ENCODE peak calls at places on chromosome 1, in seven cellular contexts. J is left lung, T is AG10803, M is NAMALWA, G is left ventricle myocardium superior, Q is osteoblast, S is activated T-helper 1 cell treated with Interleukin-2 at 50 U/mL for 16 hours. H is an unnamed sample.

GRCh38 chr1:155139895-155140629 is at the start of gene DPM3:
- DNase-seq in J (peak), T (peak), M (peak), G (peak), Q (peak), S (peak), H (peak)

GRCh38 chr1:3577711-3578432 is 33.4 kb downstream of the MEGF6 start:
- DNase-seq in J (no peak), T (no peak), M (no peak), G (no peak), Q (peak), S (no peak), H (no peak)

GRCh38 chr1:40567819-40568218 is 36.4 kb downstream of the ZNF684 start:
- DNase-seq in J (no peak), T (no peak), M (no peak), G (no peak), Q (no peak), S (no peak), H (no peak)

GRCh38 chr1:248822148-248823032 is 3.3 kb downstream of the SH3BP5L start:
- DNase-seq in J (no peak), T (no peak), M (peak), G (no peak), Q (peak), S (no peak), H (no peak)

GRCh38 chr1:54808443-54809207 is 7.5 kb upstream of the TTC22 start:
- DNase-seq in J (peak), T (no peak), M (no peak), G (no peak), Q (peak), S (no peak), H (no peak)

GRCh38 chr1:115166531-115167091 is 77.3 kb upstream of the TSPAN2 start:
- DNase-seq in J (no peak), T (peak), M (no peak), G (no peak), Q (peak), S (no peak), H (no peak)

GRCh38 chr1:65069186-65069585 is 78.8 kb upstream of the AK4 start:
- DNase-seq in J (no peak), T (no peak), M (peak), G (no peak), Q (no peak), S (peak), H (no peak)

GRCh38 chr1:43981135-43981491 is 2.1 kb downstream of the B4GALT2 start:
- DNase-seq in J (no peak), T (no peak), M (no peak), G (no peak), Q (peak), S (no peak), H (no peak)

GRCh38 chr1:19759740-19760089 is 40.0 kb downstream of the TMCO4 start:
- DNase-seq in J (no peak), T (peak), M (no peak), G (no peak), Q (peak), S (no peak), H (no peak)

GRCh38 chr1:162206749-162207635 is 137.5 kb downstream of the NOS1AP start:
- DNase-seq in J (peak), T (no peak), M (no peak), G (peak), Q (no peak), S (no peak), H (no peak)

GRCh38 chr1:88802950-88803349 is 88.4 kb downstream of the GTF2B start:
- DNase-seq in J (no peak), T (peak), M (no peak), G (no peak), Q (no peak), S (no peak), H (no peak)

GRCh38 chr1:43062527-43063080 is 103.9 kb upstream of the SLC2A1 start:
- DNase-seq in J (no peak), T (no peak), M (no peak), G (no peak), Q (no peak), S (no peak), H (no peak)

GRCh38 chr1:165836664-165837482 is 9.5 kb downstream of the UCK2 start:
- DNase-seq in J (no peak), T (no peak), M (no peak), G (no peak), Q (no peak), S (no peak), H (no peak)

GRCh38 chr1:84370831-84371394 is 27.4 kb upstream of the DNASE2B start:
- DNase-seq in J (peak), T (peak), M (no peak), G (no peak), Q (no peak), S (no peak), H (no peak)

GRCh38 chr1:51736702-51737101 is 119.8 kb downstream of the OSBPL9 start:
- DNase-seq in J (no peak), T (peak), M (peak), G (no peak), Q (no peak), S (no peak), H (no peak)

GRCh38 chr1:167455786-167456446 is 62.4 kb downstream of the CD247 start:
- DNase-seq in J (no peak), T (no peak), M (no peak), G (peak), Q (no peak), S (no peak), H (peak)

GRCh38 chr1:161498646-161499045 is 6.6 kb upstream of the FCGR2A start:
- DNase-seq in J (no peak), T (no peak), M (no peak), G (no peak), Q (no peak), S (no peak), H (no peak)

GRCh38 chr1:157154940-157155514 is 16.8 kb upstream of the ETV3 start:
- DNase-seq in J (peak), T (no peak), M (no peak), G (peak), Q (no peak), S (no peak), H (no peak)

GRCh38 chr1:12502300-12503109 is 115.5 kb downstream of the DHRS3 start:
- DNase-seq in J (no peak), T (no peak), M (no peak), G (no peak), Q (peak), S (no peak), H (no peak)

GRCh38 chr1:6464514-6464836 is 1.5 kb downstream of the TNFRSF25 start:
- DNase-seq in J (no peak), T (no peak), M (no peak), G (peak), Q (peak), S (no peak), H (peak)

GRCh38 chr1:38210612-38211177 is 164.1 kb upstream of the POU3F1 start:
- DNase-seq in J (no peak), T (no peak), M (no peak), G (no peak), Q (no peak), S (no peak), H (no peak)

GRCh38 chr1:228538831-228539230 is 51.6 kb downstream of the RNF187 start:
- DNase-seq in J (no peak), T (no peak), M (no peak), G (no peak), Q (no peak), S (no peak), H (no peak)

GRCh38 chr1:217027403-217028080 is 304.3 kb upstream of the ESRRG start:
- DNase-seq in J (no peak), T (no peak), M (peak), G (no peak), Q (no peak), S (no peak), H (no peak)

GRCh38 chr1:55767171-55767570 is 552.0 kb upstream of the USP24 start:
- DNase-seq in J (no peak), T (no peak), M (no peak), G (no peak), Q (no peak), S (no peak), H (no peak)

H was measured in effector memory CD4-positive, alpha-beta T cell.